ENCODE peak calls at places on chromosomes 3 and 15, in six cellular contexts. Y, S, G, N, M and U are unnamed samples.

GRCh38 chr3:129481783-129482332 is 41.8 kb downstream of the IFT122 start:
- DNase-seq in S (no peak), G (peak), M (no peak), N (peak), Y (no peak), U (peak)

GRCh38 chr3:43211681-43212080 is 74.7 kb upstream of the SNRK start:
- DNase-seq in M (no peak), S (no peak), Y (no peak), G (no peak), N (no peak), U (no peak)

GRCh38 chr3:183560607-183561006 is 5.1 kb upstream of the KLHL6 start:
- DNase-seq in M (no peak), G (peak), N (no peak), Y (no peak), S (no peak), U (no peak)

GRCh38 chr3:31009881-31010280 is 115.4 kb upstream of the GADL1 start:
- DNase-seq in Y (no peak), G (no peak), N (peak), S (no peak), M (no peak), U (no peak)

GRCh38 chr3:168272343-168272984 is 176.7 kb upstream of the GOLIM4 start:
- DNase-seq in M (no peak), S (no peak), G (peak), N (peak), Y (peak), U (no peak)

GRCh38 chr3:190619353-190619752 is 105.5 kb downstream of the IL1RAP start:
- DNase-seq in G (no peak), M (no peak), S (no peak), Y (no peak), N (no peak), U (no peak)

GRCh38 chr15:72168131-72168825 is 29.3 kb downstream of the GRAMD2A start:
- DNase-seq in M (no peak), N (peak), G (peak), S (no peak), Y (peak), U (no peak)

GRCh38 chr15:80461370-80462060 is 57.3 kb downstream of the ARNT2 start:
- DNase-seq in G (no peak), M (no peak), Y (no peak), S (no peak), N (no peak), U (no peak)